ENCODE peak calls at places on chromosomes 6 and 20, in nine cellular contexts. O, M, E, J, R, H, U, D and W are unnamed samples. For H3K36me3, the result is how much of the 10 kb centered on the place peaks cover.

GRCh38 chr20:11901127-11901526 is 16.6 kb upstream of the BTBD3 start:
- DNase-seq in O (peak), M (no peak), E (no peak), J (no peak), R (no peak), H (no peak), U (no peak), D (peak), W (no peak)

GRCh38 chr6:145428656-145429173 is 306.6 kb downstream of the EPM2A start:
- DNase-seq in O (no peak), M (no peak), E (no peak), J (no peak), R (peak), H (no peak), U (no peak), D (no peak), W (no peak)

GRCh38 chr20:30594112-30594511 is 663.4 kb upstream of the DEFB115 start:
- DNase-seq in O (no peak), M (no peak), E (no peak), J (no peak), R (no peak), H (no peak), U (no peak), D (no peak), W (no peak)

GRCh38 chr6:126007795-126008194 is 21.5 kb downstream of the TRMT11 start:
- DNase-seq in O (no peak), M (no peak), E (no peak), J (no peak), R (no peak), H (no peak), U (no peak), D (no peak), W (no peak)

GRCh38 chr20:38985060-38985459 is 22.9 kb downstream of the DHX35 start:
- DNase-seq in O (peak), M (no peak), E (no peak), J (no peak), R (no peak), H (no peak), U (no peak), D (no peak), W (no peak)

GRCh38 chr20:45419188-45420091 is 3.5 kb downstream of the PIGT start:
- DNase-seq in O (peak), M (peak), E (peak), J (no peak), R (no peak), H (no peak), U (no peak), D (peak), W (no peak)

GRCh38 chr20:8132632-8133587 is 844 bp downstream of the PLCB1 start:
- DNase-seq in O (peak), M (peak), E (peak), J (no peak), R (peak), H (peak), U (peak), D (no peak), W (no peak)

GRCh38 chr20:57323034-57323433 is 6.6 kb upstream of the SPO11 start:
- DNase-seq in O (no peak), M (no peak), E (no peak), J (peak), R (peak), H (peak), U (no peak), D (peak), W (no peak)

GRCh38 chr20:32609993-32610896 is 25.1 kb upstream of the NOL4L start:
- DNase-seq in O (no peak), M (no peak), E (no peak), J (no peak), R (peak), H (no peak), U (no peak), D (no peak), W (no peak)

GRCh38 chr6:70957284-70957617 is 391 bp upstream of the B3GAT2 start:
- DNase-seq in O (peak), M (no peak), E (peak), J (no peak), R (no peak), H (no peak), U (no peak), D (no peak), W (no peak)

GRCh38 chr6:75609639-75610590 is 8.2 kb downstream of the SENP6 start:
- DNase-seq in O (peak), M (no peak), E (no peak), J (no peak), R (no peak), H (no peak), U (no peak), D (no peak), W (no peak)

GRCh38 chr20:41089555-41089954 is 47.8 kb upstream of the PLCG1 start:
- DNase-seq in O (no peak), M (no peak), E (no peak), J (no peak), R (no peak), H (no peak), U (no peak), D (no peak), W (no peak)

GRCh38 chr20:41091926-41092325 is 45.4 kb upstream of the PLCG1 start:
- DNase-seq in O (peak), M (no peak), E (no peak), J (no peak), R (no peak), H (no peak), U (no peak), D (no peak), W (no peak)

GRCh38 chr20:41095110-41095969 is 42.0 kb upstream of the PLCG1 start:
- DNase-seq in O (peak), M (peak), E (peak), J (peak), R (peak), H (peak), U (peak), D (peak), W (peak)

GRCh38 chr20:41098703-41099250 is 38.6 kb upstream of the PLCG1 start:
- DNase-seq in O (peak), M (no peak), E (no peak), J (peak), R (no peak), H (no peak), U (no peak), D (no peak), W (no peak)

DNA sequence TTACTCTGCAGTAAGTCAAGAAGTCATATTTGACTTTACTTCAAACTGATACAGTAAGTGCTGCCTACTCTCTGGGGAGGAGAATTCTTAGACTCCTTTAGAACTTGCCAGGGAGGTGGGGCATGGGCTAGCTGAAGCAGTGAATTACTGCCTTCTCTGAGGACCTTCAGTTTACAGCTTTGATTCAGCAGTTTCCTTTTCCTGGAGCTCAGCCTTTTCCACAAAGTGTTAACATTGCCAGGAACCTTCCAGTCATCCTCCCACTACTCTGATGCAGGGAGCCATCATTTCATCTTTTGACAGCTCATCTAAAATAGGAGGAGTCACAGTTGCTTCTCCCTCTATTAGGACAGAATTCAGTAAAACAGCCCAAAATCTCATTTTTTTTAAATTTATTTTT is 42.7 kb upstream of the PLCG1 start:
- DNase-seq in O (peak), M (no peak), E (no peak), J (peak), R (no peak), H (no peak), U (no peak), D (no peak), W (no peak)
- H3K36me3 ChIP-seq in O (under half), M (under half), E (half or more), J (under half), R (under half), H (under half), U (under half), D (half or more), W (under half)

GRCh38 chr20:49485563-49485962 is 3.1 kb upstream of the KCNB1 start:
- DNase-seq in O (no peak), M (no peak), E (no peak), J (no peak), R (no peak), H (no peak), U (no peak), D (no peak), W (no peak)

GRCh38 chr20:49486064-49486463 is 3.6 kb upstream of the KCNB1 start:
- DNase-seq in O (no peak), M (no peak), E (no peak), J (no peak), R (no peak), H (no peak), U (no peak), D (no peak), W (no peak)

GRCh38 chr20:49484180-49485140 is 2.0 kb upstream of the KCNB1 start:
- DNase-seq in O (peak), M (peak), E (peak), J (peak), R (peak), H (peak), U (peak), D (peak), W (peak)

GRCh38 chr20:49490689-49491088 is 8.2 kb upstream of the KCNB1 start:
- DNase-seq in O (no peak), M (no peak), E (no peak), J (no peak), R (no peak), H (no peak), U (no peak), D (no peak), W (peak)

GRCh38 chr20:49489688-49490087 is 7.2 kb upstream of the KCNB1 start:
- DNase-seq in O (no peak), M (no peak), E (no peak), J (no peak), R (no peak), H (no peak), U (no peak), D (no peak), W (no peak)
- H3K36me3 ChIP-seq in O (under half), M (under half), E (under half), J (under half), R (under half), H (under half), U (under half), D (under half), W (under half)

DNA sequence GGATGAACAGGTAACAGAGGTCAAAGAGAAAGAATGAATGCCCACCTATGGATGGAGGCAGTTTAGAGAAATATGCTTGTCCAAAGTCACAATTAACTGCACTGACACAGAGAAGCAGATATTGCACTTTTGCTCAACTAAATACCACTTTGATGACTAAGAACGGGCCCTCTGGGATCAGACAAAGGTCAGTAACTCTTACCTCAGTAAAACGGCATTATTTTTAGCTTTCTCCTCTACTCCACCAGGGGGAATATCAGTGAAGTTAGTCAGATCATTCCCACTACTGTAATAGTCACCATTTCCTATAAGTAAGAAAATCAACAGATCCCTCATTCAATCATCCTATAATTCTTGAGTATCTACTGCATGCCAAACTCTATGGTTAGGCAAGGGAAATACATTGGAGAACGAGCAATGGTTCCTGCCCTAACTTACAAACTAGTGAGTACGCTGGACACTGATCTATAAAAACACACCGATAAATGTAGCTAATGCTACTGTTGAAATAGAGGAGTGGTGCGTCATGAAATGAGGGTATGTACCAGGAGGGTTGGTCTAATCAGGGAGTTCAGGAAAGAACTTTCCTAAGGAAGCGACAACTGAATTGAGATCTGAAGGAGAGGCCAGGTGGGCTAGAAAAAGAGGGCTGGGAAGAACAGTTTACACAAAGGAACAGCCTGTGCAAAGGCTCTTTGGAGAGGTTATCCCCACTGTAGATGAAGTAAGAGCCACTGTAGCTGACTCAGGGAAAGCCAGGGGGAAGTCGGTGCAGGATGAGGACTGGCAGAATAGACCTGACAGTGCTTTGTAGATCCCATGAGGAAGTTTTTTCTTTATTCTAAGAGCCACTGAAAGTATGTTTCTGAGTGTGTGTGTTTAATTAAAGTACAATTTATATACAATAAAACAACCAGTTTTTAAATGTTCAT is 9.2 kb downstream of the ECI2 start:
- DNase-seq in O (peak), M (no peak), E (no peak), J (no peak), R (no peak), H (no peak), U (no peak), D (peak), W (peak)
- H3K36me3 ChIP-seq in O (under half), M (under half), E (under half), J (under half), R (half or more), H (under half), U (half or more), D (under half), W (under half)

GRCh38 chr20:34079818-34080217 is 32.2 kb downstream of the EIF2S2 start:
- DNase-seq in O (no peak), M (no peak), E (no peak), J (no peak), R (no peak), H (no peak), U (no peak), D (no peak), W (no peak)

GRCh38 chr20:34076952-34077351 is 35.1 kb downstream of the EIF2S2 start:
- DNase-seq in O (no peak), M (no peak), E (no peak), J (no peak), R (no peak), H (no peak), U (no peak), D (no peak), W (no peak)

GRCh38 chr20:34075647-34076046 is 36.4 kb downstream of the EIF2S2 start:
- DNase-seq in O (no peak), M (no peak), E (no peak), J (no peak), R (no peak), H (no peak), U (no peak), D (no peak), W (peak)

GRCh38 chr20:34082232-34082887 is 29.7 kb downstream of the EIF2S2 start:
- DNase-seq in O (no peak), M (no peak), E (no peak), J (no peak), R (no peak), H (no peak), U (no peak), D (no peak), W (peak)

GRCh38 chr20:34078540-34078939 is 33.5 kb downstream of the EIF2S2 start:
- DNase-seq in O (no peak), M (no peak), E (no peak), J (no peak), R (no peak), H (no peak), U (no peak), D (no peak), W (no peak)
- H3K36me3 ChIP-seq in O (under half), M (under half), E (under half), J (under half), R (under half), H (under half), U (half or more), D (under half), W (under half)

GRCh38 chr20:62198496-62198895 is 15.7 kb downstream of the MTG2 start:
- DNase-seq in O (no peak), M (no peak), E (peak), J (no peak), R (no peak), H (no peak), U (no peak), D (no peak), W (no peak)

GRCh38 chr20:62196286-62196685 is 13.5 kb downstream of the MTG2 start:
- DNase-seq in O (no peak), M (no peak), E (no peak), J (no peak), R (no peak), H (no peak), U (no peak), D (no peak), W (no peak)

GRCh38 chr20:62198931-62199330 is 16.1 kb downstream of the MTG2 start:
- DNase-seq in O (no peak), M (no peak), E (peak), J (no peak), R (no peak), H (no peak), U (no peak), D (no peak), W (no peak)

GRCh38 chr20:62197321-62197720 is 14.5 kb downstream of the MTG2 start:
- DNase-seq in O (no peak), M (no peak), E (no peak), J (no peak), R (no peak), H (no peak), U (no peak), D (no peak), W (no peak)

GRCh38 chr20:62197801-62198200 is 15.0 kb downstream of the MTG2 start:
- DNase-seq in O (no peak), M (no peak), E (no peak), J (no peak), R (no peak), H (no peak), U (no peak), D (no peak), W (no peak)
- H3K36me3 ChIP-seq in O (under half), M (under half), E (under half), J (under half), R (under half), H (under half), U (under half), D (under half), W (under half)